ENCODE peak calls at places on chromosomes 12 and 14, in eight cellular contexts. J is midbrain, W is EL, I is Peyer's patch, H is transverse colon, N is esophagus muscularis mucosa, V is fibroblast of villous mesenchyme, S is ovary. E is an unnamed sample.

GRCh38 chr12:29148065-29148957 is 767 bp upstream of the FAR2 start:
- DNase-seq in J (no peak), W (peak), I (peak), H (peak), N (no peak), V (peak), S (no peak), E (peak)

GRCh38 chr14:74263181-74263580 is 23.9 kb downstream of the VSX2 start:
- DNase-seq in J (no peak), W (no peak), I (no peak), H (no peak), N (no peak), V (no peak), S (no peak), E (no peak)

GRCh38 chr14:33287204-33287603 is 348.5 kb downstream of the NPAS3 start:
- DNase-seq in J (no peak), W (no peak), I (no peak), H (peak), N (no peak), V (peak), S (no peak), E (peak)

GRCh38 chr12:94100254-94100653 is 48.1 kb upstream of the PLXNC1 start:
- DNase-seq in J (no peak), W (peak), I (no peak), H (no peak), N (no peak), V (peak), S (no peak), E (no peak)

GRCh38 chr12:116969615-116970575 is 59.1 kb downstream of the FBXW8 start:
- DNase-seq in J (no peak), W (no peak), I (no peak), H (no peak), N (no peak), V (no peak), S (peak), E (peak)

GRCh38 chr12:1619599-1619998 is 9.4 kb upstream of the WNT5B start:
- DNase-seq in J (no peak), W (no peak), I (no peak), H (peak), N (no peak), V (no peak), S (no peak), E (no peak)

GRCh38 chr12:71164166-71164876 is 6.5 kb upstream of the TSPAN8 start:
- DNase-seq in J (no peak), W (no peak), I (no peak), H (no peak), N (no peak), V (no peak), S (no peak), E (no peak)

GRCh38 chr12:122064034-122064777 is 14.3 kb upstream of the MLXIP start:
- DNase-seq in J (peak), W (peak), I (peak), H (peak), N (peak), V (peak), S (peak), E (peak)

GRCh38 chr12:117590999-117591398 is 229.6 kb upstream of the NOS1 start:
- DNase-seq in J (no peak), W (no peak), I (no peak), H (no peak), N (no peak), V (no peak), S (no peak), E (no peak)

GRCh38 chr12:50991296-50991695 is 34.9 kb downstream of the SLC11A2 start:
- DNase-seq in J (no peak), W (no peak), I (no peak), H (no peak), N (no peak), V (no peak), S (no peak), E (no peak)